ENCODE peak calls at places on chromosome 11, in ten cellular contexts. Q is ascending aorta, A is brain microvascular endothelial cell, Z is A549, D is left lung, T is lower lobe of right lung, W is body of pancreas, R is PC-9, M is Peyer's patch, C is RWPE2. P is an unnamed sample.

GRCh38 chr11:57324154-57324885 is 432 bp downstream of the TNKS1BP1 start:
- DNase-seq in Q (no peak), A (peak), Z (peak), D (peak), T (peak), W (peak), R (peak), M (no peak), C (no peak), P (no peak)

GRCh38 chr11:61062181-61062955 is 39.9 kb upstream of the CD5 start:
- DNase-seq in Q (no peak), A (no peak), Z (no peak), D (no peak), T (peak), W (no peak), R (no peak), M (peak), C (no peak), P (no peak)

GRCh38 chr11:17600316-17601205 is 53.5 kb downstream of the OTOG start:
- DNase-seq in Q (peak), A (no peak), Z (no peak), D (peak), T (no peak), W (no peak), R (no peak), M (peak), C (peak), P (no peak)

GRCh38 chr11:12110714-12111481 is 508 bp downstream of the MICAL2 start:
- DNase-seq in Q (no peak), A (no peak), Z (no peak), D (no peak), T (peak), W (peak), R (peak), M (no peak), C (no peak), P (peak)

GRCh38 chr11:64970731-64971151 is 1.2 kb downstream of the MAJIN start:
- DNase-seq in Q (peak), A (no peak), Z (no peak), D (no peak), T (no peak), W (no peak), R (peak), M (no peak), C (peak), P (no peak)

GRCh38 chr11:74689666-74690065 is 41.6 kb downstream of the CHRDL2 start:
- DNase-seq in Q (no peak), A (peak), Z (no peak), D (no peak), T (no peak), W (no peak), R (no peak), M (no peak), C (no peak), P (no peak)

GRCh38 chr11:45930951-45931563 is 8.6 kb downstream of the LARGE2 start:
- DNase-seq in Q (no peak), A (no peak), Z (no peak), D (no peak), T (no peak), W (no peak), R (no peak), M (no peak), C (peak), P (no peak)

GRCh38 chr11:892106-892505 is 18.5 kb downstream of the CHID1 start:
- DNase-seq in Q (no peak), A (no peak), Z (no peak), D (no peak), T (no peak), W (no peak), R (no peak), M (no peak), C (no peak), P (no peak)

GRCh38 chr11:34105957-34106504 is 602 bp downstream of the NAT10 start:
- DNase-seq in Q (no peak), A (peak), Z (peak), D (no peak), T (no peak), W (no peak), R (no peak), M (no peak), C (no peak), P (no peak)

GRCh38 chr11:21604564-21604963 is 588.3 kb upstream of the ANO5 start:
- DNase-seq in Q (no peak), A (no peak), Z (no peak), D (no peak), T (no peak), W (no peak), R (no peak), M (no peak), C (no peak), P (no peak)

GRCh38 chr11:61960532-61960931 is 6.9 kb downstream of the FTH1 start:
- DNase-seq in Q (peak), A (no peak), Z (no peak), D (peak), T (no peak), W (peak), R (no peak), M (no peak), C (no peak), P (no peak)

GRCh38 chr11:69801513-69802335 is 17.5 kb downstream of the FGF3 start:
- DNase-seq in Q (no peak), A (no peak), Z (no peak), D (no peak), T (no peak), W (peak), R (peak), M (no peak), C (peak), P (no peak)

GRCh38 chr11:81224396-81224795 is 1509.3 kb downstream of the FAM181B start:
- DNase-seq in Q (no peak), A (peak), Z (no peak), D (no peak), T (no peak), W (no peak), R (no peak), M (no peak), C (no peak), P (no peak)
- H3K27ac ChIP-seq in Q (no peak), A (peak), Z (no peak), D (no peak), T (no peak), W (no peak), R (no peak), M (no peak), C (no peak), P (no peak)

GRCh38 chr11:24496728-24497396 is at the start of gene LUZP2:
- DNase-seq in Q (no peak), A (peak), Z (no peak), D (peak), T (peak), W (peak), R (peak), M (no peak), C (peak), P (peak)
- TF ChIP-seq CTCF in Q (no peak), A (no peak), Z (no peak), D (no peak), T (no peak), W (no peak), R (no peak), M (no peak), C (no peak), P (no peak)

GRCh38 chr11:37394236-37394870 is 796.3 kb upstream of the RAG2 start:
- DNase-seq in Q (no peak), A (no peak), Z (no peak), D (no peak), T (no peak), W (no peak), R (no peak), M (no peak), C (no peak), P (no peak)
- H3K27ac ChIP-seq in Q (no peak), A (no peak), Z (no peak), D (no peak), T (no peak), W (no peak), R (no peak), M (no peak), C (no peak), P (no peak)

GRCh38 chr11:67576742-67577475 is 6.7 kb upstream of the GSTP1 start:
- DNase-seq in Q (no peak), A (no peak), Z (no peak), D (no peak), T (no peak), W (no peak), R (no peak), M (no peak), C (no peak), P (no peak)
- TF ChIP-seq CTCF in Q (no peak), A (peak), Z (no peak), D (no peak), T (no peak), W (no peak), R (no peak), M (peak), C (no peak), P (no peak)

DNA sequence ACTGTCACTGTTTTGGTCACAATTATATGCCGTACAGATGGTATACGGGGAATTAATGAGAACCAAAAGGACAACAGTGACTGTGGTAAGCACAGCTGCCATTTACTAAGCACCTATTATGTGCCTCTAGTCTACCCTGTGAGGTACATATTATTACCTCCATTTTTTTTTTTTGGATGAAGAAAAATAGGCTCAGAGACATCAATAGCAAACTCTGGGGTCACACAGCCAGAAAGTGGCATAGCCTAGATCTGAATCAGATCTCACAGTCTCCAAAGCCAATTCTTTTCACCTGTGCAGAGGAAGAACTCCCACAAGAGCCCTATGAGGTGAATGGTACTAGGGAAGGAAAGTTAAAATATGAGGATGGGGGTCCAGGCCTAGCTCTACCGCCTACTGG is 68.9 kb downstream of the USP35 start:
- DNase-seq in Q (no peak), A (no peak), Z (no peak), D (no peak), T (no peak), W (no peak), R (no peak), M (no peak), C (no peak), P (no peak)
- H3K27ac ChIP-seq in Q (peak), A (no peak), Z (no peak), D (peak), T (peak), W (peak), R (no peak), M (no peak), C (no peak), P (no peak)

GRCh38 chr11:112355726-112356125 is 95.1 kb upstream of the PLET1 start:
- DNase-seq in Q (no peak), A (no peak), Z (no peak), D (no peak), T (peak), W (no peak), R (no peak), M (no peak), C (no peak), P (peak)
- TF ChIP-seq CTCF in Q (no peak), A (peak), Z (no peak), D (no peak), T (peak), W (no peak), R (peak), M (no peak), C (peak), P (peak)

GRCh38 chr11:2725367-2726300 is 25.8 kb upstream of the KCNQ1OT1 start:
- DNase-seq in Q (no peak), A (peak), Z (no peak), D (no peak), T (no peak), W (no peak), R (no peak), M (no peak), C (no peak), P (peak)
- H3K27ac ChIP-seq in Q (no peak), A (no peak), Z (no peak), D (no peak), T (no peak), W (peak), R (no peak), M (no peak), C (no peak), P (no peak)

DNA sequence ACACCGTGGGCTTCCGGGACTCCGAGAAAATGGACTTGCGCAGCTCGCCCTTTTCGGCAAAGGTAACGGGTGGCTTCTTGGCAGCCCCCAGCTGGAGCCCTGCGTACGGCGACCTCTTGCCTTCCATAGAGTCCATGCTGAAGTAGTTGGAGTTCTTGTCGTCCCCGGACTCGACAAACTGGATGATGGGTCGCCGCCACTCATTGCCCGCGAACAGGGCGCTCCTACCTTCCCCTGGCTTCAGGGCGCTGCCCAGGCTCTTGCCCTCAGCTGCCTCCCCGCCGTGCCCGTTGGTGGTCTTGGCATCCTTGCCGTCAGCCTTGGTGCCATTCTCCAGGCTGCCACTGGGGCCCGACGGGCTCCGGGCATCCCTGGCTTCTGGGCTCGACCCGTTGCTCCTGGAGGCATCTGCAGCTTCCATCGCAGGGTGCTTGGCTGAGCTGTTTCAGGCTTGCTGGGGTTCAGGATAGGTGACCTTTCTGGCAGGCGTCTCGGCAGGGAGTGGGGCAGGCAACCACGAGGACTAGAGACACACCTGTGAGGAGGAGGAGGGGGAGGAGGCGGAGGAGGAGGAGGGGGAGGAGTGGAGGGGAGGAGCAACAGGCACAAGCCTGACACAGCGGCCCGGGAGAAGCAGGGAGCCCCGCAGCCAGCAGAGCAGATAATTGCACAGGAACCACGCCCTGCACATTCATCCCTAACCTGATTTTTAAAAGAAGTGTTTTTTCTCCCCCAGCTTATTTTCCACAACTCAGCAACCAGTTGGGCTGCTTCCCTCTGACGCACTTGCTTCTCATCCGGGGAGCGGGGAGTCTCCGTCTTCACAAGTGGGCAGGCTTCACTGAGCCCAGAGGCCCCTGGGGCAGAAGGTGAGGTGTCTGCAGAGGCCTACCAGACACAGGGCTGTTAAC is at the start of gene TRIM29:
- DNase-seq in Q (peak), A (no peak), Z (no peak), D (no peak), T (peak), W (peak), R (peak), M (peak), C (peak), P (peak)
- TF ChIP-seq CTCF in Q (no peak), A (no peak), Z (no peak), D (no peak), T (no peak), W (no peak), R (peak), M (peak), C (peak), P (no peak)

GRCh38 chr11:117219995-117220394 is 11.9 kb downstream of the PCSK7 start:
- DNase-seq in Q (no peak), A (no peak), Z (no peak), D (no peak), T (no peak), W (no peak), R (no peak), M (no peak), C (no peak), P (no peak)
- H3K27ac ChIP-seq in Q (peak), A (no peak), Z (no peak), D (no peak), T (peak), W (peak), R (no peak), M (peak), C (no peak), P (peak)

P was measured in heart left ventricle.